ENCODE peak calls at places on chromosome 7, in ten cellular contexts. W, P, R, Y, X, D, Q, M, V and H are unnamed samples.

GRCh38 chr7:158869876-158870275 is 13.5 kb downstream of the DYNC2I1 start:
- DNase-seq in V (no peak), Q (no peak), R (no peak), Y (no peak), X (no peak), P (no peak), D (no peak), W (no peak), M (no peak), H (no peak)

GRCh38 chr7:150463461-150463860 is 13.0 kb downstream of the GIMAP8 start:
- DNase-seq in X (no peak), W (no peak), Y (no peak), Q (no peak), V (no peak), M (no peak), D (no peak), P (no peak), R (no peak), H (no peak)

GRCh38 chr7:121219031-121219430 is 109.8 kb upstream of the WNT16 start:
- DNase-seq in W (no peak), V (no peak), R (no peak), D (no peak), M (no peak), Q (no peak), Y (no peak), X (no peak), P (no peak), H (no peak)

GRCh38 chr7:157016352-157017041 is 6.0 kb upstream of the MNX1 start:
- DNase-seq in V (no peak), W (no peak), D (no peak), Q (no peak), P (no peak), X (peak), Y (no peak), M (no peak), R (no peak), H (no peak)

GRCh38 chr7:143222782-143223181 is 945 bp downstream of the TAS2R40 start:
- DNase-seq in Y (no peak), P (peak), Q (no peak), M (no peak), W (no peak), R (no peak), D (no peak), V (no peak), X (no peak), H (no peak)

GRCh38 chr7:150876817-150877526 is 24.7 kb downstream of the AOC1 start:
- DNase-seq in M (peak), W (peak), X (peak), Q (peak), V (peak), R (peak), D (peak), Y (peak), P (peak), H (peak)

GRCh38 chr7:77258014-77258413 is 58.4 kb upstream of the FGL2 start:
- DNase-seq in R (no peak), X (no peak), Y (no peak), D (no peak), W (no peak), Q (no peak), V (no peak), P (no peak), M (peak), H (no peak)

GRCh38 chr7:63038987-63039386 is 959.7 kb upstream of the ZNF722 start:
- DNase-seq in M (no peak), R (no peak), P (no peak), D (no peak), X (no peak), W (no peak), Q (no peak), V (no peak), Y (no peak), H (no peak)

GRCh38 chr7:45717537-45718235 is 143.5 kb downstream of the ADCY1 start:
- DNase-seq in M (no peak), R (no peak), X (no peak), V (no peak), Y (no peak), D (no peak), W (no peak), Q (no peak), P (no peak), H (no peak)

GRCh38 chr7:107118109-107118900 is 50.5 kb upstream of the HBP1 start:
- DNase-seq in X (no peak), M (peak), V (peak), D (no peak), R (no peak), Y (no peak), Q (no peak), W (no peak), P (no peak), H (peak)

GRCh38 chr7:68706291-68706690 is 892.0 kb upstream of the AUTS2 start:
- DNase-seq in Y (no peak), Q (peak), V (peak), D (no peak), X (peak), R (no peak), M (peak), W (no peak), P (no peak), H (peak)

GRCh38 chr7:460374-461117 is 59.1 kb downstream of the PDGFA start:
- DNase-seq in Y (no peak), M (no peak), D (no peak), W (no peak), Q (no peak), V (peak), P (no peak), X (no peak), R (no peak), H (peak)

GRCh38 chr7:155344270-155344617 is 46.6 kb downstream of the INSIG1 start:
- DNase-seq in W (no peak), Y (no peak), X (no peak), R (no peak), M (no peak), P (no peak), Q (no peak), V (no peak), D (no peak), H (no peak)

GRCh38 chr7:79221211-79221610 is 232.3 kb downstream of the MAGI2 start:
- DNase-seq in P (no peak), V (no peak), M (no peak), D (no peak), R (no peak), Y (no peak), W (no peak), Q (no peak), X (no peak), H (no peak)

GRCh38 chr7:78226059-78226658 is 427.6 kb downstream of the PHTF2 start:
- DNase-seq in R (no peak), X (peak), D (peak), Q (peak), P (peak), W (peak), Y (peak), V (peak), M (peak), H (peak)

GRCh38 chr7:100682228-100682741 is 8.7 kb downstream of the GNB2 start:
- DNase-seq in P (no peak), V (no peak), Q (no peak), X (no peak), W (no peak), R (no peak), Y (no peak), M (no peak), D (no peak), H (peak)

GRCh38 chr7:635227-635626 is 91.3 kb upstream of the DNAAF5 start:
- DNase-seq in X (no peak), R (no peak), M (no peak), V (no peak), Q (no peak), Y (no peak), D (no peak), W (no peak), P (no peak), H (no peak)

GRCh38 chr7:67620216-67620933 is 623.7 kb downstream of the TYW1 start:
- DNase-seq in Q (no peak), P (no peak), W (no peak), X (no peak), V (no peak), M (no peak), Y (no peak), R (no peak), D (no peak), H (no peak)

GRCh38 chr7:44978511-44979366 is at the start of gene MYO1G:
- DNase-seq in W (peak), Y (peak), R (peak), V (no peak), M (no peak), P (peak), D (no peak), Q (no peak), X (no peak), H (no peak)

GRCh38 chr7:103843689-103844480 is 145.6 kb downstream of the RELN start:
- DNase-seq in D (no peak), Q (no peak), W (no peak), V (no peak), X (no peak), Y (no peak), P (no peak), R (no peak), M (no peak), H (no peak)

GRCh38 chr7:89648509-89648908 is 505.8 kb upstream of the STEAP1 start:
- DNase-seq in Y (no peak), M (no peak), X (no peak), P (no peak), Q (no peak), R (no peak), V (no peak), W (no peak), D (no peak), H (no peak)

GRCh38 chr7:98687331-98687863 is 70.3 kb downstream of the NPTX2 start:
- DNase-seq in W (no peak), V (no peak), X (no peak), R (no peak), Q (no peak), D (no peak), M (no peak), Y (no peak), P (no peak), H (no peak)

GRCh38 chr7:128021361-128021760 is 9.9 kb downstream of the LRRC4 start:
- DNase-seq in X (no peak), P (no peak), Y (no peak), Q (no peak), V (no peak), D (no peak), W (no peak), R (no peak), M (no peak), H (no peak)

GRCh38 chr7:155669717-155670505 is 25.4 kb downstream of the RBM33 start:
- DNase-seq in W (no peak), M (peak), Y (no peak), Q (peak), V (peak), X (no peak), D (peak), R (no peak), P (no peak), H (peak)

GRCh38 chr7:149497467-149498261 is at the start of gene ZNF746:
- DNase-seq in W (peak), V (peak), P (peak), Y (peak), M (peak), D (peak), R (peak), X (peak), Q (peak), H (peak)

GRCh38 chr7:17965600-17965999 is 25.3 kb upstream of the SNX13 start:
- DNase-seq in M (peak), Y (no peak), W (no peak), P (no peak), X (no peak), D (no peak), V (peak), Q (no peak), R (no peak), H (peak)

GRCh38 chr7:140564643-140565042 is 76.0 kb downstream of the DENND2A start:
- DNase-seq in X (no peak), D (no peak), Q (no peak), M (no peak), W (no peak), Y (no peak), P (no peak), R (no peak), V (peak), H (no peak)

GRCh38 chr7:26646666-26647065 is 217.7 kb downstream of the SKAP2 start:
- DNase-seq in V (no peak), P (no peak), Y (no peak), R (no peak), M (no peak), W (no peak), X (no peak), Q (no peak), D (no peak), H (no peak)

GRCh38 chr7:105849122-105849855 is 27.1 kb downstream of the ATXN7L1 start:
- DNase-seq in Q (no peak), D (peak), W (peak), Y (peak), X (no peak), M (no peak), R (peak), V (no peak), P (no peak), H (no peak)

GRCh38 chr7:34327681-34328080 is 330.3 kb upstream of the NPSR1 start:
- DNase-seq in Y (no peak), M (no peak), R (no peak), D (no peak), Q (no peak), X (no peak), V (no peak), W (no peak), P (no peak), H (no peak)

GRCh38 chr7:142025896-142026295 is 30.2 kb downstream of the MGAM start:
- DNase-seq in M (no peak), X (no peak), P (no peak), Q (no peak), W (no peak), D (no peak), R (no peak), V (no peak), Y (no peak), H (no peak)

GRCh38 chr7:3294432-3295100 is 6.5 kb upstream of the SDK1 start:
- DNase-seq in D (peak), Q (no peak), W (no peak), R (no peak), Y (no peak), P (peak), V (no peak), X (peak), M (no peak), H (no peak)

GRCh38 chr7:27442446-27442845 is 199.8 kb downstream of the EVX1 start:
- DNase-seq in Q (peak), D (no peak), X (no peak), M (peak), R (no peak), V (peak), P (no peak), Y (no peak), W (no peak), H (peak)

GRCh38 chr7:19116121-19117080 is 1.0 kb downstream of the TWIST1 start:
- DNase-seq in D (peak), P (no peak), W (no peak), Q (no peak), Y (no peak), X (peak), V (no peak), M (peak), R (no peak), H (peak)

GRCh38 chr7:26681819-26682418 is 182.5 kb downstream of the SKAP2 start:
- DNase-seq in D (no peak), P (no peak), M (peak), V (no peak), W (no peak), Q (no peak), Y (no peak), R (no peak), X (peak), H (peak)

GRCh38 chr7:98788921-98789320 is 80.9 kb downstream of the TMEM130 start:
- DNase-seq in Q (no peak), X (no peak), P (no peak), W (no peak), Y (no peak), V (no peak), R (no peak), M (no peak), D (no peak), H (peak)

GRCh38 chr7:134854816-134855215 is 75.4 kb downstream of the CALD1 start:
- DNase-seq in Q (no peak), R (no peak), M (no peak), Y (no peak), D (no peak), V (peak), W (no peak), P (no peak), X (no peak), H (peak)

GRCh38 chr7:41058986-41059741 is 643.7 kb downstream of the INHBA start:
- DNase-seq in W (no peak), M (peak), R (no peak), D (peak), Y (no peak), V (no peak), P (no peak), X (no peak), Q (no peak), H (no peak)